ENCODE peak calls at places on chromosome X, in five cellular contexts. J is HEK293T, E is HepG2, V is GM12878, I is H1. Z is an unnamed sample.

GRCh38 chrX:101759000-101759399 is 99.3 kb upstream of the ARMCX2 start:
- DNase-seq in J (peak), E (peak), V (no peak), I (peak), Z (peak)

GRCh38 chrX:141814213-141814857 is 23.8 kb upstream of the MAGEC3 start:
- DNase-seq in J (no peak), E (no peak), V (no peak), I (no peak), Z (no peak)

GRCh38 chrX:93591398-93591797 is 82.0 kb downstream of the NAP1L3 start:
- DNase-seq in J (no peak), E (no peak), V (no peak), I (no peak), Z (no peak)

GRCh38 chrX:18873189-18873791 is 110.6 kb downstream of the PHKA2 start:
- DNase-seq in J (no peak), E (no peak), V (no peak), I (no peak), Z (no peak)

GRCh38 chrX:30618160-30618765 is 35.0 kb upstream of the GK start:
- DNase-seq in J (peak), E (no peak), V (no peak), I (peak), Z (peak)

GRCh38 chrX:11188664-11189063 is 77.5 kb downstream of the HCCS start:
- DNase-seq in J (no peak), E (no peak), V (no peak), I (no peak), Z (no peak)

GRCh38 chrX:38112566-38112965 is 106.2 kb downstream of the SYTL5 start:
- DNase-seq in J (no peak), E (no peak), V (peak), I (no peak), Z (no peak)

GRCh38 chrX:49190783-49191032 is 4.5 kb upstream of the PRICKLE3 start:
- DNase-seq in J (no peak), E (no peak), V (no peak), I (no peak), Z (no peak)

GRCh38 chrX:69123481-69123880 is 41.8 kb downstream of the PJA1 start:
- DNase-seq in J (no peak), E (no peak), V (no peak), I (no peak), Z (no peak)

GRCh38 chrX:19344207-19344534 is 444 bp downstream of the PDHA1 start:
- DNase-seq in J (no peak), E (no peak), V (no peak), I (no peak), Z (no peak)

GRCh38 chrX:153934473-153935325 is at the start of gene NAA10:
- DNase-seq in J (peak), E (peak), V (no peak), I (no peak), Z (no peak)

GRCh38 chrX:133905305-133905704 is 80.1 kb downstream of the GPC3 start:
- DNase-seq in J (no peak), E (no peak), V (no peak), I (no peak), Z (no peak)

GRCh38 chrX:145190801-145191389 is 56.4 kb upstream of the SPANXN1 start:
- DNase-seq in J (peak), E (peak), V (no peak), I (no peak), Z (no peak)

GRCh38 chrX:94813541-94813940 is 1139.5 kb downstream of the FAM133A start:
- DNase-seq in J (no peak), E (no peak), V (no peak), I (no peak), Z (no peak)

GRCh38 chrX:49919617-49920016 is 2.8 kb upstream of the CLCN5 start:
- DNase-seq in J (peak), E (peak), V (no peak), I (no peak), Z (peak)

GRCh38 chrX:47483310-47484268 is 567 bp upstream of the ZNF41 start:
- DNase-seq in J (no peak), E (peak), V (no peak), I (no peak), Z (no peak)

GRCh38 chrX:5915783-5916182 is 312.9 kb downstream of the NLGN4X start:
- DNase-seq in J (no peak), E (no peak), V (no peak), I (no peak), Z (no peak)

GRCh38 chrX:153494541-153495361 is at the start of gene BGN:
- DNase-seq in J (peak), E (peak), V (no peak), I (no peak), Z (no peak)

GRCh38 chrX:15645266-15645665 is 19.3 kb downstream of the CLTRN start:
- DNase-seq in J (no peak), E (no peak), V (no peak), I (no peak), Z (peak)

GRCh38 chrX:150697641-150698040 is 4.4 kb downstream of the MTMR1 start:
- DNase-seq in J (no peak), E (no peak), V (no peak), I (no peak), Z (no peak)
- TF ChIP-seq SUZ12 in J (no peak), E (no peak), V (no peak), I (no peak), Z (no peak)

DNA sequence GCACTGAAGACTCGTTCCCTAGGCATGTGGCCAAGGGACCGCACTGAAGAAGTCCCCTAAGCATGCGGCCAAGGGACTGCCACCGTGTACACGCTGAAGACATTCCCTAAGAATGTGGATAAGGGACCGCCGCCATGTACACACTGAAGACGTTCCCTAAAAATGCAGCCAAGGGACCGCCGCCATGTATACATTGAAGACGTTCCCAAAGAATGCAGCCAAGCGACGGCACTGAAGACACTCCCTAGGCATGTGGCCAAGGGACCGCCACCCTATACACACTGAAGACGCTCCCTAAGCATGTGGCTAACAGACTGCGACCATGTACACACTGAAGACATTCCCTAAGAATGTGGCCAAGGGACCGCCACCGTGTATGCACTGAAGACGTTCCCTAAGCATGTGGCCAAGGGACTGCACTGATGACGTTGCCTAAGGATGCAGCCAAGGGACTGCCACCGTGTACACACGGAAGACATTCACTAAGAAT is 31.5 kb downstream of the DHRSX start:
- DNase-seq in J (no peak), E (no peak), V (no peak), I (no peak), Z (no peak)
- TF ChIP-seq SUZ12 in J (no peak), E (no peak), V (no peak), I (no peak), Z (no peak)

DNA sequence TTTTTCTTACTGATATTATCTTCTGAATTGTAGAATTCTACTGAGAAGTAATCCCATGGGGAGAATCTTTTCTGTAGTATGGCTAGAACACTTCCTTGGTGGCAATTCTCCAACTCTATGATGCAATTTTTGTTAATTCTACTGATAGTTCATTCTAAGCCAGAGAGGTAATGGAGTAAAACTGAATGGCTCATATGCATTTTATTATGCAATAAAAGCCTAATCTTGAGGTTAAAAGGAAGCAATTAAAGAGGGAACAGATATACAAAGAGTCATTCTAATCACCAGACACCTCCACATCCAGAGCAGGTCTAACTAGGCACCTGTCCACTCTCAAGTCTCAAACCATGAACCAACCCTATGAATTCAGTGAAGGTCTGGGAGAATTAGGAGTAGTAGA is 9.7 kb downstream of the RAP2C start:
- DNase-seq in J (no peak), E (no peak), V (no peak), I (no peak), Z (no peak)
- TF ChIP-seq SUZ12 in J (no peak), E (no peak), V (no peak), I (no peak), Z (no peak)

GRCh38 chrX:136064661-136065043 is 79.4 kb downstream of the SLC9A6 start:
- DNase-seq in J (no peak), E (no peak), V (no peak), I (no peak), Z (no peak)

GRCh38 chrX:136067946-136068345 is 79.4 kb upstream of the FHL1 start:
- DNase-seq in J (no peak), E (no peak), V (no peak), I (no peak), Z (no peak)

GRCh38 chrX:136067097-136067496 is 80.2 kb upstream of the FHL1 start:
- DNase-seq in J (no peak), E (no peak), V (no peak), I (no peak), Z (no peak)

GRCh38 chrX:136063340-136064079 is 78.3 kb downstream of the SLC9A6 start:
- DNase-seq in J (no peak), E (no peak), V (no peak), I (no peak), Z (no peak)

GRCh38 chrX:136065044-136065671 is 79.9 kb downstream of the SLC9A6 start:
- DNase-seq in J (peak), E (peak), V (no peak), I (no peak), Z (no peak)
- TF ChIP-seq SUZ12 in J (no peak), E (no peak), V (no peak), I (no peak), Z (no peak)

GRCh38 chrX:44915361-44915868 is 42.4 kb downstream of the KDM6A start:
- DNase-seq in J (no peak), E (peak), V (no peak), I (no peak), Z (no peak)
- TF ChIP-seq SUZ12 in J (no peak), E (no peak), V (no peak), I (no peak), Z (no peak)

DNA sequence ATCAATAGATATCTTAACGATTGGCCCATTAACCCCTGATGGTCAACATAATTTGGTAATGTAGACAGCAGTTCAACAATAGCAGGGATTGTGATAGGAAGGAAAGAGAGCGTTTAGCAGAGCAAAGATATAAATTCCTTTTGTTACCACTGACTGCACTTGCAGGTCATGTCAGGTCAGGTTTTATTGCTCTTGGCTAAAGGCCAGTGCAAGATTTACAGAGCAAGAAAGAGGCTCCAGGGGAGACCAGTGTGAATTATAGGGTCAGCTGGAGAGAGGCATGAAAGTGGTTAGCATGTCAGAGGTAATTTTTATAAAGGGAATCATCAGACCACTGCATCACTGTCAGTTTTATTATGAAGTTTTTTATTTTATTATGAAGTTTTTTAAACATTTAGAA is 94.9 kb upstream of the DIPK2B start:
- DNase-seq in J (peak), E (peak), V (no peak), I (no peak), Z (no peak)
- TF ChIP-seq SUZ12 in J (no peak), E (no peak), V (no peak), I (no peak), Z (no peak)

GRCh38 chrX:40097492-40098263 is at the start of gene BCOR:
- DNase-seq in J (peak), E (no peak), V (no peak), I (no peak), Z (no peak)

GRCh38 chrX:40100141-40100536 is 2.4 kb upstream of the BCOR start:
- DNase-seq in J (no peak), E (no peak), V (no peak), I (no peak), Z (no peak)

GRCh38 chrX:40099046-40099968 is 1.5 kb upstream of the BCOR start:
- DNase-seq in J (no peak), E (no peak), V (peak), I (no peak), Z (no peak)

GRCh38 chrX:40097101-40097491 is 662 bp downstream of the BCOR start:
- DNase-seq in J (no peak), E (no peak), V (no peak), I (no peak), Z (no peak)

GRCh38 chrX:40098264-40099045 is 697 bp upstream of the BCOR start:
- DNase-seq in J (peak), E (no peak), V (no peak), I (no peak), Z (no peak)
- TF ChIP-seq SUZ12 in J (no peak), E (no peak), V (no peak), I (no peak), Z (no peak)

GRCh38 chrX:40155617-40156471 is 58.1 kb upstream of the BCOR start:
- DNase-seq in J (no peak), E (no peak), V (no peak), I (no peak), Z (no peak)

GRCh38 chrX:40156472-40157227 is 58.9 kb upstream of the BCOR start:
- DNase-seq in J (no peak), E (no peak), V (no peak), I (no peak), Z (no peak)

GRCh38 chrX:40158036-40158706 is 60.4 kb upstream of the BCOR start:
- DNase-seq in J (no peak), E (no peak), V (no peak), I (no peak), Z (no peak)

GRCh38 chrX:40154853-40155616 is 57.3 kb upstream of the BCOR start:
- DNase-seq in J (no peak), E (peak), V (no peak), I (no peak), Z (no peak)

GRCh38 chrX:40157228-40158035 is 59.7 kb upstream of the BCOR start:
- DNase-seq in J (no peak), E (no peak), V (no peak), I (no peak), Z (peak)
- TF ChIP-seq SUZ12 in J (no peak), E (no peak), V (no peak), I (no peak), Z (no peak)

GRCh38 chrX:136344321-136344720 is 43.6 kb downstream of the ADGRG4 start:
- DNase-seq in J (no peak), E (no peak), V (no peak), I (no peak), Z (no peak)
- TF ChIP-seq SUZ12 in J (no peak), E (no peak), V (no peak), I (no peak), Z (no peak)